ENCODE peak calls at places on chromosomes 1 and 21, in seven cellular contexts. B, X, M, J, L, Z and F are unnamed samples.

GRCh38 chr1:77817368-77818209 is 38.1 kb downstream of the MIGA1 start:
- DNase-seq in B (no peak), Z (no peak), M (no peak), X (no peak), J (no peak), L (no peak), F (no peak)

GRCh38 chr1:158060001-158060400 is 66.6 kb downstream of the KIRREL1 start:
- DNase-seq in M (no peak), L (no peak), X (no peak), J (peak; percentile 17), B (peak; percentile 23), Z (no peak), F (no peak)

GRCh38 chr1:158286487-158286886 is 3.2 kb upstream of the CD1C start:
- DNase-seq in X (no peak), J (no peak), Z (no peak), L (no peak), M (no peak), B (no peak), F (no peak)

GRCh38 chr1:194331758-194332157 is 1145.3 kb upstream of the B3GALT2 start:
- DNase-seq in X (no peak), B (no peak), J (no peak), Z (no peak), L (no peak), M (no peak), F (no peak)

GRCh38 chr1:157356611-157357010 is 195.7 kb downstream of the FCRL5 start:
- DNase-seq in J (no peak), Z (no peak), X (no peak), B (no peak), M (no peak), L (no peak), F (no peak)

GRCh38 chr1:29094433-29094832 is 29.3 kb downstream of the TMEM200B start:
- DNase-seq in X (no peak), L (no peak), M (no peak), B (no peak), J (no peak), Z (no peak), F (no peak)

GRCh38 chr1:241640867-241641542 is 836 bp upstream of the CHML start:
- DNase-seq in Z (no peak), L (no peak), X (no peak), B (no peak), M (no peak), J (peak; percentile 75), F (no peak)

GRCh38 chr1:90143522-90144050 is 148.7 kb downstream of the ZNF326 start:
- DNase-seq in B (no peak), M (no peak), J (no peak), L (no peak), Z (no peak), X (no peak), F (no peak)

GRCh38 chr1:51661081-51661518 is 44.2 kb downstream of the OSBPL9 start:
- DNase-seq in X (no peak), J (no peak), B (no peak), M (no peak), L (no peak), Z (no peak), F (no peak)

GRCh38 chr1:246632584-246633168 is 66.4 kb downstream of the CNST start:
- DNase-seq in Z (no peak), B (no peak), M (no peak), L (no peak), X (no peak), J (no peak), F (no peak)

GRCh38 chr21:36437745-36438128 is 42.2 kb downstream of the CLDN14 start:
- DNase-seq in B (no peak), J (no peak), M (no peak), L (peak; percentile 55), X (no peak), Z (no peak), F (no peak)

GRCh38 chr1:47675047-47675675 is 237.3 kb downstream of the FOXD2 start:
- DNase-seq in L (no peak), B (no peak), X (no peak), Z (no peak), M (peak; percentile 38), J (peak; percentile 56), F (no peak)

GRCh38 chr1:156146749-156147405 is 6.5 kb upstream of the SEMA4A start:
- DNase-seq in J (peak; percentile 83), X (no peak), M (no peak), L (peak; percentile 71), Z (no peak), B (no peak), F (no peak)

GRCh38 chr21:41671859-41672542 is 94.9 kb downstream of the RIPK4 start:
- DNase-seq in J (peak; percentile 58), M (no peak), B (no peak), Z (no peak), X (no peak), L (no peak), F (no peak)

GRCh38 chr1:4584471-4584870 is 69.9 kb upstream of the AJAP1 start:
- DNase-seq in Z (no peak), L (no peak), M (no peak), J (no peak), B (no peak), X (no peak), F (no peak)

GRCh38 chr21:41147096-41147978 is 20.6 kb upstream of the BACE2 start:
- DNase-seq in Z (no peak), M (no peak), L (no peak), J (no peak), X (no peak), B (no peak), F (no peak)

GRCh38 chr1:234601217-234602017 is 8.6 kb downstream of the IRF2BP2 start:
- DNase-seq in X (no peak), M (no peak), J (no peak), B (no peak), Z (no peak), L (no peak), F (no peak)

GRCh38 chr1:199247891-199248290 is 609.1 kb downstream of the PTPRC start:
- DNase-seq in B (no peak), X (no peak), M (no peak), Z (no peak), J (no peak), L (no peak), F (no peak)

GRCh38 chr21:37645848-37646247 is 270.4 kb downstream of the KCNJ6 start:
- DNase-seq in Z (no peak), X (no peak), B (no peak), L (no peak), J (no peak), M (no peak), F (no peak)

GRCh38 chr1:86703696-86704455 is 500 bp upstream of the SH3GLB1 start:
- DNase-seq in B (peak; percentile 9), X (no peak), Z (no peak), M (no peak), J (no peak), L (no peak), F (no peak)

GRCh38 chr1:2004867-2005266 is 1.3 kb upstream of the CFAP74 start:
- DNase-seq in Z (no peak), J (no peak), M (no peak), X (no peak), B (no peak), L (no peak), F (no peak)

GRCh38 chr1:63807063-63807462 is 33.2 kb downstream of the ROR1 start:
- DNase-seq in X (no peak), B (no peak), L (no peak), J (no peak), Z (no peak), M (no peak), F (no peak)

GRCh38 chr21:31316488-31317169 is 27.4 kb downstream of the TIAM1 start:
- DNase-seq in X (peak; percentile 91), B (no peak), J (no peak), Z (no peak), L (no peak), M (no peak), F (no peak)

GRCh38 chr21:28336299-28336698 is 656.4 kb downstream of the LTN1 start:
- DNase-seq in L (peak; percentile 26), X (no peak), Z (no peak), J (no peak), B (no peak), M (no peak), F (no peak)

DNA sequence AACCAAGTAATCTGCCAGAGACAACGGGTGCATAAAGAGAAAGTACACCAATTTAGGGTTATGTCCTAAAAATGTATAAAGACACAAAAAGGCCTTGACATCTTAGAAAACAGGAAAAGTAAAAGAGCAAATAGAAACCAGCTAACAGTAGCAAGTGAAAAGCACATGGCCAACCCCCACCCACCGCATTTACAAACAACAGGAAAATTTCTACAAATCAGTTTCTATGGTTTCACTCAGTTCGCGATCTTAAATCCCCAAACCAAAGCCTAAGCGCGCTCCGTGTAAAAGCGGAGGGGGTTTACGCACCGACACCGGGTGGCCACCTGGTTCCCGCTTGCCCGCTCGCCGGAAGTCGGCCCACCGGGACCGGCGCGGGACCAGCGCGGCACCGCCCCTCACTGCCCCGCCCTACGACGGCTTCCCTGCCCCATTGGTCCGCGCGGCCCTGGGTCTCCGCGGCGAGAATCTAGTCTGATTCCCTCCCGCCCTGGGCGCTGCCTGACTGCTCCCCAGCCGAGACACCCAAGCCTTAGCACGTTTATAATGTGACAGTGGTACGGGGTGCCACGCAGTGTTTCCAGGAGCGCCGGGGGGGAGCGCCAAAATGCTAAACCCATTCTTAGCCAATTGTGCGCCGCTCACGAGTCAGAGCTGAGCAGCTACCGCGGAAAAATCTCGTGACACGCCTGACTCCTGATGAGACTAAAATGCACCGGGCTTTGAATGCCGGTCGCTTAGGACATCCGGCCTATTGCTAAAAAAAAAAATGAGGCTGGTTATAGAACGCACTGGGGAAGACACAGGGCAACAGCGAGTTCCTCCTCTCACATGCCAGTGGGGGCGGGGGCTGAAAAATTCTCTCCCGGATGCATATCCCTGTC is at the start of gene GART:
- DNase-seq in X (peak; percentile 42), B (peak; percentile 39), L (peak; percentile 86), Z (peak; percentile 81), J (peak; percentile 96), M (peak; percentile 92), F (peak; percentile 89)
- TF ChIP-seq POLR2A in X (peak; percentile 53), B (peak; percentile 57), L (peak; percentile 36), Z (peak; percentile 81), J (no peak), M (peak; percentile 44), F (no peak)

DNA sequence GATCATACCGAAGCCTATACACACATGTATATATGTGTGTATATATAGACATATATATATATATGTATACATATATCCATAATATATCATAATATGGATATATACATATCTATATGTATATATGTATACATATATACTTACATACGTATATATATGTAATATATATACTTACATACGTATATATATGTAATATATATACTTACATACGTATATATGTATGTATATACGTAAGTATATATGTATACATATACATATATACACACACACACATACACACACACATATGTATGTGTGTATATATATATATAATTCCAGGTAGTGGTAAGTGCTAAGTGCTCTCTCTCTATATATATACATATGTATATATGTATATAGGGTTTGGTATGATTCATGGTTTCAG is 9.7 kb upstream of the TMEM35B start:
- DNase-seq in X (no peak), B (no peak), J (no peak), L (no peak), Z (no peak), M (no peak), F (no peak)
- TF ChIP-seq POLR2AphosphoS5 in X (no peak), B (no peak), J (no peak), L (no peak), Z (no peak), M (no peak), F (no peak)

GRCh38 chr1:206469933-206470691 is at the start of gene IKBKE:
- DNase-seq in M (no peak), B (no peak), X (peak; percentile 23), Z (no peak), J (peak; percentile 79), L (peak; percentile 67), F (no peak)
- TF ChIP-seq CTCF in M (peak; percentile 28), B (no peak), X (peak; percentile 26), Z (peak; percentile 34), J (peak; percentile 27), L (no peak), F (no peak)

GRCh38 chr1:32361674-32362473 is 411 bp downstream of the FAM229A start:
- DNase-seq in L (peak; percentile 49), X (no peak), J (peak; percentile 83), Z (no peak), M (no peak), B (no peak), F (no peak)
- TF ChIP-seq POLR2A in L (no peak), X (no peak), J (no peak), Z (no peak), M (no peak), B (peak; percentile 51), F (no peak)